ENCODE peak calls at places on chromosome 3, in ten cellular contexts. One of them, this sample, is unnamed. For H3K4me1, the result is how much of the 10 kb centered on the place peaks cover.

GRCh38 chr3:141094851-141095545 is 43.9 kb downstream of the SPSB4 start:
- DNase-seq in OCI-LY7: no peak
- DNase-seq in Panc1: no peak
- DNase-seq in mammary epithelial cell: no peak
- DNase-seq in GM23248: peak
- DNase-seq in SJSA1: no peak
- DNase-seq in GM12878: no peak
- DNase-seq in uterus: peak
- DNase-seq in heart right ventricle: peak
- DNase-seq in CD4-positive, CD25-positive, alpha-beta regulatory T cell: no peak
- DNase-seq in this sample: peak

GRCh38 chr3:132421832-132422231 is 4.5 kb downstream of the DNAJC13 start:
- DNase-seq in GM23248: peak
- DNase-seq in OCI-LY7: no peak
- DNase-seq in CD4-positive, CD25-positive, alpha-beta regulatory T cell: no peak
- DNase-seq in GM12878: no peak
- DNase-seq in uterus: no peak
- DNase-seq in heart right ventricle: no peak
- DNase-seq in Panc1: no peak
- DNase-seq in SJSA1: peak
- DNase-seq in mammary epithelial cell: no peak
- DNase-seq in this sample: no peak

GRCh38 chr3:179613807-179614206 is 9.2 kb downstream of the NDUFB5 start:
- DNase-seq in GM23248: peak
- DNase-seq in Panc1: no peak
- DNase-seq in SJSA1: peak
- DNase-seq in GM12878: no peak
- DNase-seq in CD4-positive, CD25-positive, alpha-beta regulatory T cell: no peak
- DNase-seq in uterus: no peak
- DNase-seq in heart right ventricle: no peak
- DNase-seq in mammary epithelial cell: no peak
- DNase-seq in OCI-LY7: no peak
- DNase-seq in this sample: no peak

GRCh38 chr3:33579181-33579510 is 138.9 kb downstream of the CLASP2 start:
- DNase-seq in OCI-LY7: no peak
- DNase-seq in Panc1: no peak
- DNase-seq in SJSA1: no peak
- DNase-seq in uterus: no peak
- DNase-seq in GM23248: peak
- DNase-seq in heart right ventricle: no peak
- DNase-seq in GM12878: no peak
- DNase-seq in CD4-positive, CD25-positive, alpha-beta regulatory T cell: no peak
- DNase-seq in mammary epithelial cell: no peak
- DNase-seq in this sample: no peak

GRCh38 chr3:50245831-50246516 is 10.0 kb downstream of the GNAI2 start:
- DNase-seq in GM12878: no peak
- DNase-seq in CD4-positive, CD25-positive, alpha-beta regulatory T cell: peak
- DNase-seq in Panc1: no peak
- DNase-seq in heart right ventricle: peak
- DNase-seq in mammary epithelial cell: no peak
- DNase-seq in uterus: peak
- DNase-seq in OCI-LY7: peak
- DNase-seq in GM23248: peak
- DNase-seq in SJSA1: peak
- DNase-seq in this sample: peak

GRCh38 chr3:70916375-70917055 is 604.1 kb upstream of the MDFIC2 start:
- DNase-seq in heart right ventricle: no peak
- DNase-seq in mammary epithelial cell: no peak
- DNase-seq in OCI-LY7: no peak
- DNase-seq in SJSA1: no peak
- DNase-seq in GM12878: no peak
- DNase-seq in GM23248: peak
- DNase-seq in CD4-positive, CD25-positive, alpha-beta regulatory T cell: no peak
- DNase-seq in uterus: no peak
- DNase-seq in Panc1: no peak
- DNase-seq in this sample: no peak

GRCh38 chr3:184377882-184378445 is at the start of gene THPO:
- DNase-seq in heart right ventricle: no peak
- DNase-seq in Panc1: no peak
- DNase-seq in OCI-LY7: no peak
- DNase-seq in GM12878: no peak
- DNase-seq in mammary epithelial cell: no peak
- DNase-seq in uterus: peak
- DNase-seq in CD4-positive, CD25-positive, alpha-beta regulatory T cell: no peak
- DNase-seq in SJSA1: no peak
- DNase-seq in GM23248: no peak
- DNase-seq in this sample: peak

GRCh38 chr3:67093315-67093714 is 95.2 kb downstream of the KBTBD8 start:
- DNase-seq in Panc1: no peak
- DNase-seq in mammary epithelial cell: no peak
- DNase-seq in SJSA1: no peak
- DNase-seq in GM23248: peak
- DNase-seq in OCI-LY7: no peak
- DNase-seq in CD4-positive, CD25-positive, alpha-beta regulatory T cell: no peak
- DNase-seq in uterus: no peak
- DNase-seq in GM12878: no peak
- DNase-seq in heart right ventricle: no peak
- DNase-seq in this sample: no peak

GRCh38 chr3:54120657-54121403 is 1.5 kb upstream of the CACNA2D3 start:
- DNase-seq in GM23248: peak
- DNase-seq in Panc1: no peak
- DNase-seq in heart right ventricle: peak
- DNase-seq in SJSA1: no peak
- DNase-seq in GM12878: no peak
- DNase-seq in mammary epithelial cell: peak
- DNase-seq in CD4-positive, CD25-positive, alpha-beta regulatory T cell: no peak
- DNase-seq in uterus: no peak
- DNase-seq in OCI-LY7: peak
- DNase-seq in this sample: peak
- H3K4me3 ChIP-seq in GM23248: no peak
- H3K4me3 ChIP-seq in Panc1: peak
- H3K4me3 ChIP-seq in heart right ventricle: peak
- H3K4me3 ChIP-seq in SJSA1: no peak
- H3K4me3 ChIP-seq in GM12878: no peak
- H3K4me3 ChIP-seq in mammary epithelial cell: no peak
- H3K4me3 ChIP-seq in CD4-positive, CD25-positive, alpha-beta regulatory T cell: no peak
- H3K4me3 ChIP-seq in uterus: peak
- H3K4me3 ChIP-seq in OCI-LY7: peak
- H3K4me3 ChIP-seq in this sample: peak

DNA sequence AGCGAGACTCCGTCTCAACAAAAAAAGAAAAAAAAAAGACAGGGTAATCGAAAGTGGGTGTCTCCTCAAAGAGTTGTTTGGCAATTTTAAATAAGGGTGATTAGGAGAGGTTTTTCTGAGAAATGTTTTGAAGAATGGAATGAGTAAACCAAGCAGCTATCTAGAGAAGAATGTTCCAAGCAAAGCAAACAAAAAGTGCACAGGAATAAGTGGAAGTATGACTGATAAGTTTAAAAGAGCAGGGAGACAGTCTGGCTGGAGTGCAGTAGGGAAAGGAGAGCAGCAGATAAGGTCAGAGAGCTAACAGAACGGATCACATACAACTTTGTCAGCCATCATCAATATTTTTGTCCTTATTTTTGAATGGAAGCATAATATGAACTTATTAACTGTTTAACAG is 853.5 kb downstream of the TUSC7 start:
- DNase-seq in GM12878: no peak
- DNase-seq in GM23248: no peak
- DNase-seq in uterus: no peak
- DNase-seq in mammary epithelial cell: no peak
- DNase-seq in Panc1: no peak
- DNase-seq in CD4-positive, CD25-positive, alpha-beta regulatory T cell: no peak
- DNase-seq in heart right ventricle: no peak
- DNase-seq in SJSA1: no peak
- DNase-seq in OCI-LY7: no peak
- DNase-seq in this sample: no peak
- H3K27ac ChIP-seq in GM12878: no peak
- H3K27ac ChIP-seq in GM23248: no peak
- H3K27ac ChIP-seq in uterus: no peak
- H3K27ac ChIP-seq in mammary epithelial cell: no peak
- H3K27ac ChIP-seq in Panc1: no peak
- H3K27ac ChIP-seq in CD4-positive, CD25-positive, alpha-beta regulatory T cell: no peak
- H3K27ac ChIP-seq in heart right ventricle: no peak
- H3K27ac ChIP-seq in SJSA1: no peak
- H3K27ac ChIP-seq in OCI-LY7: no peak
- H3K27ac ChIP-seq in this sample: no peak

GRCh38 chr3:152323834-152324233 is 55.1 kb downstream of the MBNL1 start:
- DNase-seq in GM23248: no peak
- DNase-seq in GM12878: peak
- DNase-seq in OCI-LY7: no peak
- DNase-seq in mammary epithelial cell: no peak
- DNase-seq in SJSA1: no peak
- DNase-seq in heart right ventricle: no peak
- DNase-seq in CD4-positive, CD25-positive, alpha-beta regulatory T cell: no peak
- DNase-seq in Panc1: no peak
- DNase-seq in uterus: no peak
- DNase-seq in this sample: no peak

GRCh38 chr3:152322756-152323155 is 54.0 kb downstream of the MBNL1 start:
- DNase-seq in Panc1: no peak
- DNase-seq in OCI-LY7: peak
- DNase-seq in heart right ventricle: no peak
- DNase-seq in uterus: no peak
- DNase-seq in CD4-positive, CD25-positive, alpha-beta regulatory T cell: no peak
- DNase-seq in GM12878: peak
- DNase-seq in SJSA1: no peak
- DNase-seq in GM23248: peak
- DNase-seq in mammary epithelial cell: no peak
- DNase-seq in this sample: no peak

GRCh38 chr3:152321321-152321720 is 52.6 kb downstream of the MBNL1 start:
- DNase-seq in SJSA1: no peak
- DNase-seq in GM12878: no peak
- DNase-seq in Panc1: no peak
- DNase-seq in GM23248: no peak
- DNase-seq in CD4-positive, CD25-positive, alpha-beta regulatory T cell: no peak
- DNase-seq in uterus: no peak
- DNase-seq in mammary epithelial cell: no peak
- DNase-seq in heart right ventricle: no peak
- DNase-seq in OCI-LY7: no peak
- DNase-seq in this sample: no peak

GRCh38 chr3:152320201-152320617 is 51.5 kb downstream of the MBNL1 start:
- DNase-seq in GM12878: no peak
- DNase-seq in OCI-LY7: no peak
- DNase-seq in uterus: no peak
- DNase-seq in mammary epithelial cell: no peak
- DNase-seq in heart right ventricle: no peak
- DNase-seq in GM23248: peak
- DNase-seq in SJSA1: no peak
- DNase-seq in CD4-positive, CD25-positive, alpha-beta regulatory T cell: no peak
- DNase-seq in Panc1: no peak
- DNase-seq in this sample: no peak

DNA sequence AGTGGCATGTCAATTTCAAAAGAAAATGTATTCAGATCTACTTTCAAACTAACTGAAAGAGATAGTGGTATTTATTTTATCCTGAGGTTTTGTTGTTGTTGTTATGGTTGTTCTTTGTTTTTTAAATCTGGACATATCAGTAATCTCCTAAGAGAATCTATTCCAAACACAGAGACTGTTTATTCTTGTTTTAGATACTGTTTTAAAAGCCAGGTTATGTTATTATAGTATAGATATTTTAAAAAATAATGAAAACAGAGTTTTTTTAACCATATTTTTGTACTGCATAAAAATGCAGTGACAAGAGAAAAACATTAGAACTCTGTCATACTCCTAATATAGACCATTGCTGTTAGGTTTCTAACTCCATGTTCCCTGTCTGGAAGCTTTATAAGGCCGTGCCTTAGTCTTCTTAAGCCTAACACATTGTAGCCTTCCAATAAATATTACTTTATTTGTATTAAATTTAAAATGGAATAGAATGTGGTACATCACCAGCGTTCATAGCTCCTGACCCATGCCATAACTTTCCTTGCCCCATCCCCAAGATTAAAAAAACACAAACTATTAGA is 53.2 kb downstream of the MBNL1 start:
- DNase-seq in GM12878: no peak
- DNase-seq in Panc1: no peak
- DNase-seq in mammary epithelial cell: no peak
- DNase-seq in uterus: no peak
- DNase-seq in SJSA1: no peak
- DNase-seq in CD4-positive, CD25-positive, alpha-beta regulatory T cell: no peak
- DNase-seq in OCI-LY7: no peak
- DNase-seq in heart right ventricle: no peak
- DNase-seq in GM23248: no peak
- DNase-seq in this sample: no peak
- H3K4me1 ChIP-seq in GM12878: under half
- H3K4me1 ChIP-seq in Panc1: under half
- H3K4me1 ChIP-seq in mammary epithelial cell: under half
- H3K4me1 ChIP-seq in uterus: under half
- H3K4me1 ChIP-seq in SJSA1: under half
- H3K4me1 ChIP-seq in CD4-positive, CD25-positive, alpha-beta regulatory T cell: half or more
- H3K4me1 ChIP-seq in OCI-LY7: under half
- H3K4me1 ChIP-seq in heart right ventricle: under half
- H3K4me1 ChIP-seq in GM23248: half or more
- H3K4me1 ChIP-seq in this sample: under half

GRCh38 chr3:48563382-48563918 is at the start of gene UCN2:
- DNase-seq in Panc1: no peak
- DNase-seq in GM12878: no peak
- DNase-seq in uterus: no peak
- DNase-seq in heart right ventricle: no peak
- DNase-seq in OCI-LY7: no peak
- DNase-seq in SJSA1: no peak
- DNase-seq in GM23248: peak
- DNase-seq in CD4-positive, CD25-positive, alpha-beta regulatory T cell: no peak
- DNase-seq in mammary epithelial cell: no peak
- DNase-seq in this sample: no peak

GRCh38 chr3:48562367-48563095 is 1.1 kb downstream of the UCN2 start:
- DNase-seq in heart right ventricle: no peak
- DNase-seq in SJSA1: no peak
- DNase-seq in GM12878: no peak
- DNase-seq in OCI-LY7: no peak
- DNase-seq in mammary epithelial cell: no peak
- DNase-seq in CD4-positive, CD25-positive, alpha-beta regulatory T cell: no peak
- DNase-seq in uterus: no peak
- DNase-seq in GM23248: no peak
- DNase-seq in Panc1: no peak
- DNase-seq in this sample: no peak

GRCh38 chr3:48561045-48561736 is 2.4 kb downstream of the UCN2 start:
- DNase-seq in GM23248: peak
- DNase-seq in heart right ventricle: peak
- DNase-seq in Panc1: no peak
- DNase-seq in mammary epithelial cell: no peak
- DNase-seq in SJSA1: peak
- DNase-seq in CD4-positive, CD25-positive, alpha-beta regulatory T cell: no peak
- DNase-seq in uterus: peak
- DNase-seq in OCI-LY7: peak
- DNase-seq in GM12878: no peak
- DNase-seq in this sample: peak

GRCh38 chr3:48558446-48559134 is 2.0 kb upstream of the PFKFB4 start:
- DNase-seq in uterus: no peak
- DNase-seq in OCI-LY7: no peak
- DNase-seq in Panc1: no peak
- DNase-seq in CD4-positive, CD25-positive, alpha-beta regulatory T cell: no peak
- DNase-seq in heart right ventricle: peak
- DNase-seq in SJSA1: no peak
- DNase-seq in GM23248: no peak
- DNase-seq in GM12878: no peak
- DNase-seq in mammary epithelial cell: no peak
- DNase-seq in this sample: peak

DNA sequence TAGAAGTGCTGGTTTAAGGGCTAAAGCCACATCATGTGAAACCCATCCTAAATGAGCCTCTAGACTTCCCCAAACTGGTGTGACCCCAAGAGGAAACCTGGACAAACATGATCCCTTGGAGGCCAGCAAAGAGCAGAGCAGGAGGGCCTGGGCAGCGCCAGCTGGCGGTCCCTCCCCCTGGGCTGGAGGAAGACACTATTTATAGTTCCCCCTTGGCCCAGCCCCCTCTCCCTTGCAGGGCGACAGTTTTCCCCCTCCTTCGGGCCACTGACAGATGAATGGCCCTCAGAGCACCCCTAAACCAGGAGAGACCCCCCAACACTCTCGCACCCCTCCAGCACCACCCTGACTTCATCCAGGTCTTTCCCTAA is 2.9 kb downstream of the UCN2 start:
- DNase-seq in Panc1: no peak
- DNase-seq in uterus: no peak
- DNase-seq in heart right ventricle: peak
- DNase-seq in OCI-LY7: no peak
- DNase-seq in CD4-positive, CD25-positive, alpha-beta regulatory T cell: no peak
- DNase-seq in GM12878: no peak
- DNase-seq in mammary epithelial cell: no peak
- DNase-seq in SJSA1: no peak
- DNase-seq in GM23248: no peak
- DNase-seq in this sample: no peak
- H3K4me3 ChIP-seq in Panc1: no peak
- H3K4me3 ChIP-seq in uterus: peak
- H3K4me3 ChIP-seq in heart right ventricle: peak
- H3K4me3 ChIP-seq in OCI-LY7: no peak
- H3K4me3 ChIP-seq in CD4-positive, CD25-positive, alpha-beta regulatory T cell: no peak
- H3K4me3 ChIP-seq in GM12878: peak
- H3K4me3 ChIP-seq in mammary epithelial cell: no peak
- H3K4me3 ChIP-seq in SJSA1: peak
- H3K4me3 ChIP-seq in GM23248: peak
- H3K4me3 ChIP-seq in this sample: peak

This sample was measured in right cardiac atrium.